ENCODE peak calls at places on chromosomes 16 and 17, in six cellular contexts. U is OCI-LY7, C is nephron progenitor cell, B is endothelial cell, X is omental fat pad, M is fibroblast of lung. A is an unnamed sample.

GRCh38 chr17:1111599-1112443 is 68.0 kb downstream of the ABR start:
- DNase-seq in U (no peak), B (no peak), C (no peak), X (no peak), M (no peak), A (no peak)

GRCh38 chr16:66103245-66103644 is 263.2 kb upstream of the CDH5 start:
- DNase-seq in B (no peak), M (peak), U (no peak), X (no peak), C (no peak), A (no peak)

GRCh38 chr17:66302761-66303626 is 581 bp downstream of the PRKCA start:
- DNase-seq in C (peak), B (peak), U (peak), X (no peak), M (peak), A (peak)

GRCh38 chr17:29179232-29180036 is 764 bp downstream of the MYO18A start:
- DNase-seq in C (peak), M (no peak), X (no peak), U (no peak), B (peak), A (no peak)

GRCh38 chr17:82941021-82942001 is 101.5 kb upstream of the ZNF750 start:
- DNase-seq in U (no peak), X (peak), B (no peak), C (no peak), M (no peak), A (no peak)

GRCh38 chr16:30069575-30070462 is 4.3 kb downstream of the ALDOA start:
- DNase-seq in B (no peak), X (no peak), C (no peak), M (no peak), U (no peak), A (no peak)

GRCh38 chr17:48236681-48237134 is 129.1 kb downstream of the SNX11 start:
- DNase-seq in M (peak), U (no peak), C (no peak), B (no peak), X (no peak), A (no peak)

GRCh38 chr17:82245144-82246039 is 16.6 kb downstream of the SLC16A3 start:
- DNase-seq in X (no peak), B (no peak), U (no peak), M (no peak), C (no peak), A (no peak)

GRCh38 chr17:71260366-71260765 is 860.5 kb upstream of the SOX9 start:
- DNase-seq in C (no peak), X (no peak), B (no peak), U (no peak), M (peak), A (no peak)

GRCh38 chr16:9148376-9149015 is 57.1 kb downstream of the HAPSTR1 start:
- DNase-seq in X (no peak), C (no peak), M (no peak), U (no peak), B (no peak), A (no peak)

GRCh38 chr16:80552277-80552676 is 11.5 kb downstream of the DYNLRB2 start:
- DNase-seq in B (no peak), M (no peak), U (no peak), C (no peak), X (no peak), A (no peak)

GRCh38 chr17:67032382-67032781 is 12.0 kb upstream of the CACNG1 start:
- DNase-seq in U (no peak), M (no peak), X (no peak), B (no peak), C (no peak), A (no peak)

GRCh38 chr16:28264656-28265055 is 27.7 kb upstream of the SBK1 start:
- DNase-seq in U (no peak), X (peak), M (no peak), C (peak), B (no peak), A (no peak)

GRCh38 chr16:70697601-70698170 is 11.8 kb upstream of the MTSS2 start:
- DNase-seq in U (no peak), X (no peak), B (no peak), C (no peak), M (no peak), A (no peak)

GRCh38 chr16:8704098-8704497 is 29.7 kb downstream of the ABAT start:
- DNase-seq in B (no peak), M (no peak), U (no peak), C (no peak), X (no peak), A (no peak)

GRCh38 chr16:11050954-11051353 is 106.6 kb downstream of the CLEC16A start:
- DNase-seq in C (no peak), U (no peak), X (no peak), B (no peak), M (no peak), A (no peak)

GRCh38 chr17:75758131-75758905 is 6.7 kb downstream of the GALK1 start:
- DNase-seq in U (no peak), X (no peak), M (no peak), C (no peak), B (no peak), A (no peak)

GRCh38 chr16:47366228-47366627 is 94.6 kb downstream of the ITFG1 start:
- DNase-seq in B (no peak), U (no peak), C (no peak), X (no peak), M (no peak), A (no peak)

GRCh38 chr17:78130439-78131101 is at the start of gene TMC8:
- DNase-seq in M (no peak), B (no peak), U (peak), X (no peak), C (no peak), A (peak)

GRCh38 chr17:30975042-30975820 is 4.4 kb downstream of the RNF135 start:
- DNase-seq in B (no peak), C (no peak), M (no peak), U (no peak), X (no peak), A (peak)

GRCh38 chr17:30969989-30970680 is 704 bp upstream of the RNF135 start:
- DNase-seq in C (no peak), M (peak), B (peak), U (no peak), X (no peak), A (peak)

GRCh38 chr17:30970757-30971567 is at the start of gene RNF135:
- DNase-seq in M (peak), U (no peak), C (peak), X (peak), B (peak), A (peak)
- TF ChIP-seq CTCF in M (no peak), U (no peak), C (no peak), X (no peak), B (peak), A (no peak)

GRCh38 chr16:58629681-58630640 is at the start of gene CNOT1:
- DNase-seq in C (peak), X (peak), U (peak), M (peak), B (peak), A (peak)
- TF ChIP-seq CTCF in C (no peak), X (no peak), U (no peak), M (no peak), B (no peak), A (no peak)

GRCh38 chr16:1152651-1153259 is at the start of gene CACNA1H:
- DNase-seq in U (no peak), C (peak), B (peak), M (no peak), X (no peak), A (peak)

GRCh38 chr16:1154291-1154886 is 1.5 kb downstream of the CACNA1H start:
- DNase-seq in C (peak), M (no peak), B (no peak), U (no peak), X (no peak), A (no peak)

GRCh38 chr16:1152123-1152638 is 725 bp upstream of the CACNA1H start:
- DNase-seq in X (no peak), C (peak), B (peak), M (no peak), U (no peak), A (peak)

GRCh38 chr16:1154887-1155331 is 2.0 kb downstream of the CACNA1H start:
- DNase-seq in B (no peak), X (no peak), C (no peak), U (no peak), M (no peak), A (no peak)

GRCh38 chr16:1153480-1154160 is 714 bp downstream of the CACNA1H start:
- DNase-seq in B (peak), U (no peak), C (peak), M (no peak), X (no peak), A (no peak)
- TF ChIP-seq CTCF in B (no peak), U (no peak), C (no peak), M (no peak), X (no peak), A (no peak)

DNA sequence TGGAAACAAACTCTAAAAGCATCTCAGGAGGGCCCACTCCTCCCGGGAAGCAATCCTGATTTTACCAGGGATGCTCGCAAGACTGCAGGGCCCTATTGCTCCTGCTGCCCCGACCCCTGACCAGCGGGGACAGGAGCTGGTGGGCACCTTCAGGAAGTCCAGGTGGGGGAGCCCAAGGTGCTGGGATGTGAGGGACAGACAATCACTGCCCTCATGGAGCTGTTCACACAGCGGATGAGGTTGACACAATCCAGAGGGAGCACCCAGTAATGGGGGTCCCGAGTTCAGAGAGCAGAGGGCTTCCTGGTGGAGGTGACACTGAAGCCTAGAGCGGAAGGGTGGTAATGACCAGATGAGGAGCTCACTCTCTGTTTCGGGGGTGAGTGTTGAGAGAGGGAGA is 126.2 kb downstream of the FOXL1 start:
- DNase-seq in C (no peak), M (no peak), X (no peak), B (no peak), U (no peak), A (no peak)
- TF ChIP-seq CTCF in C (no peak), M (no peak), X (no peak), B (no peak), U (no peak), A (no peak)

GRCh38 chr17:2594657-2595085 is 1.2 kb downstream of the PAFAH1B1 start:
- DNase-seq in B (no peak), C (no peak), X (no peak), M (no peak), U (no peak), A (no peak)

GRCh38 chr17:2591040-2591640 is 2.3 kb upstream of the PAFAH1B1 start:
- DNase-seq in U (no peak), B (no peak), M (no peak), X (no peak), C (no peak), A (no peak)

GRCh38 chr17:2595200-2595599 is 1.7 kb downstream of the PAFAH1B1 start:
- DNase-seq in B (no peak), X (no peak), C (no peak), U (peak), M (no peak), A (no peak)

GRCh38 chr17:2593846-2594656 is 597 bp downstream of the PAFAH1B1 start:
- DNase-seq in C (peak), U (peak), B (peak), X (peak), M (peak), A (peak)

DNA sequence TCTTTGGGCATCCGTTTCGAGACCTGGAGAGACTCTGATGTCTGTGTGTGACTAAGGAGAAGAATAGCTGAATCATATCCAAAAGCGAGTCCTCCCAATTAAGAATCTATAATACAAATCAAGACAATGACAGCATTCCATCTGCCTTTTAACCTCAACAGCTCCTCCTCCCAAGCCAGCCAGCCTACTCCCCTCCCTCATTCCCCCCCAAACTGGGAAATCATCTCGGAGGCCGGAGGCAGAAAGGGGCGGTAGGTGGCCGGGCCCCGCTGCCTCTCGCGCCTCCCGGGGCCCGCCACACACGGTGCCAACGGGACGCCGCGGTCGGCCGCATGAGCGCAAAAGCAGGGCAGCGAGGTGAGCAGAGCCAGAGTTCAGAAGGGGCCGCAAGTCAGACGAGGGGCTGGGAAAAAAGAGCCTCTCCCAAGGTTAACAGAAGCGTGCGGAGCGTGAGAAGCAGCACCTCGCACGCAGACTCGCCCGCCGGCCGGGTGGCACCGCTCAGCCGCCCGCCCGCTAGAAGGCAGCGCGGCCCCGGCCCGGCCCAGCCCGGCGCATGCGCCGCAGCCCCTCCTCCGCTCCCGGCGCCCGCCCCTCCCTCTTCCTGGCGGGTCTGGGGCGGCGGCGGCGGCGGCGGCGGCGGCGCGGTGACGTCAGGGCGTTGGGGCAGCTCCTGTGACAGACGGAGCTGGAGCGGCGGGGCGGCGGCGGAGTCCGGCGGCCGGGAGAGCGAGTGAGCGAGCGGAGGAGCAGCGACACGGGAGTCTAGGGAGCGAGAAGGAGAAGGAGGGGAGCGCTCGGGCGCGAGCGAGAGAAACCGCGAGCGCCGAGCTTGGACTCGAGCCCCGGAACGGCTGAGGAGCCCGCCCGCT is at the start of gene PAFAH1B1:
- DNase-seq in B (peak), M (peak), C (peak), U (peak), X (peak), A (peak)
- TF ChIP-seq CTCF in B (no peak), M (peak), C (no peak), U (peak), X (no peak), A (no peak)

GRCh38 chr17:52297230-52298010 is 138.9 kb upstream of the CA10 start:
- DNase-seq in U (no peak), X (no peak), M (no peak), C (no peak), B (no peak), A (no peak)
- TF ChIP-seq CTCF in U (peak), X (no peak), M (no peak), C (no peak), B (no peak), A (no peak)

GRCh38 chr17:4938670-4939553 is 934 bp downstream of the SLC25A11 start:
- DNase-seq in U (peak), C (no peak), X (no peak), M (no peak), B (no peak), A (no peak)
- TF ChIP-seq CTCF in U (no peak), C (no peak), X (no peak), M (no peak), B (no peak), A (no peak)

DNA sequence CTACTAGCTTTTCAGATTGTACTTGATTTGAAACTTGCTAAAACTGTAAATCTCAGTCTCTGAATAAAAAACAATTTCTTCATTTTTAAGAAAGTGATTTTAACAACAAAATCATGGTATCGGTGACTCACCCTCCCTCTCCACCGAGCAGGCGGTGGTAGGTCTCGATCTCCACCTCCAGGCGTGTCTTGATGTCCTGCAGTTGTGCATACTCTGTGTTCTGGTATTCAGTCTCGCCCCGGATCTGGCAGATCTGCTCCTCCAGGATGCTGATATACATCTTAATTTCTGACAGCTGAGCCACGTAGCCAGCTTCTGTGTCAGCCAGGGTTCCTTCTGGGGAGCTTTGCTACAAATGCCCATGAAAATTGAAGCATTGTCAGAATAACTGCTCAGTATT is 15.4 kb upstream of the KRT24 start:
- DNase-seq in X (no peak), U (no peak), M (peak), B (no peak), C (no peak), A (no peak)
- TF ChIP-seq CTCF in X (no peak), U (no peak), M (no peak), B (no peak), C (no peak), A (no peak)

GRCh38 chr17:7897773-7898172 is 9.2 kb downstream of the CHD3 start:
- DNase-seq in B (no peak), U (no peak), C (no peak), X (no peak), M (peak), A (no peak)
- TF ChIP-seq CTCF in B (no peak), U (peak), C (no peak), X (peak), M (peak), A (no peak)

GRCh38 chr16:15466886-15467781 is 32.7 kb downstream of the BMERB1 start:
- DNase-seq in X (no peak), M (peak), B (no peak), C (no peak), U (no peak), A (no peak)
- TF ChIP-seq CTCF in X (no peak), M (no peak), B (no peak), C (no peak), U (peak), A (no peak)